ENCODE peak calls at places on chromosomes 6 and 20, in four cellular contexts. I, K, W and T are unnamed samples. For H3K4me1, the result is how much of the 10 kb centered on the place peaks cover.

GRCh38 chr20:53934421-53935352 is 135.7 kb downstream of the BCAS1 start:
- DNase-seq in I (no peak), K (no peak), W (no peak), T (no peak)

GRCh38 chr6:134249759-134250602 is 67.9 kb downstream of the SGK1 start:
- DNase-seq in I (no peak), K (no peak), W (no peak), T (no peak)

GRCh38 chr6:160248538-160248937 is 10.1 kb downstream of the SLC22A2 start:
- DNase-seq in I (no peak), K (no peak), W (no peak), T (no peak)

GRCh38 chr6:83057705-83058321 is 7.8 kb downstream of the UBE3D start:
- DNase-seq in I (no peak), K (no peak), W (no peak), T (no peak)

GRCh38 chr6:11536795-11537194 is 754 bp upstream of the TMEM170B start:
- DNase-seq in I (no peak), K (no peak), W (no peak), T (no peak)

GRCh38 chr6:56055066-56055465 is 179.7 kb upstream of the BMP5 start:
- DNase-seq in I (no peak), K (no peak), W (no peak), T (no peak)

GRCh38 chr6:30752164-30752927 is 8.0 kb upstream of the IER3 start:
- DNase-seq in I (peak), K (peak), W (peak), T (peak)

GRCh38 chr6:96631248-96631647 is 68.3 kb downstream of the FHL5 start:
- DNase-seq in I (no peak), K (no peak), W (no peak), T (no peak)

GRCh38 chr6:111668410-111668809 is 62.7 kb upstream of the TRAF3IP2 start:
- DNase-seq in I (no peak), K (no peak), W (no peak), T (no peak)

GRCh38 chr6:5525209-5525608 is 263.9 kb downstream of the FARS2 start:
- DNase-seq in I (peak), K (no peak), W (no peak), T (no peak)

GRCh38 chr6:137776786-137777185 is 90.3 kb upstream of the TNFAIP3 start:
- DNase-seq in I (no peak), K (no peak), W (no peak), T (no peak)

GRCh38 chr20:14888172-14888571 is 550.8 kb upstream of the FLRT3 start:
- DNase-seq in I (no peak), K (no peak), W (no peak), T (no peak)

GRCh38 chr6:119446623-119447008 is 97.1 kb upstream of the MAN1A1 start:
- DNase-seq in I (peak), K (peak), W (peak), T (no peak)

GRCh38 chr6:32085759-32086458 is 23.2 kb downstream of the TNXB start:
- DNase-seq in I (no peak), K (no peak), W (no peak), T (no peak)

GRCh38 chr6:75853796-75854195 is 104.8 kb downstream of the MYO6 start:
- DNase-seq in I (no peak), K (no peak), W (no peak), T (no peak)

GRCh38 chr6:20900396-20901160 is 366.3 kb downstream of the CDKAL1 start:
- DNase-seq in I (no peak), K (no peak), W (no peak), T (no peak)

GRCh38 chr20:4067600-4068261 is 52.4 kb upstream of the RNF24 start:
- DNase-seq in I (no peak), K (peak), W (no peak), T (no peak)

GRCh38 chr6:107653183-107653580 is 163.3 kb downstream of the SOBP start:
- DNase-seq in I (no peak), K (no peak), W (no peak), T (no peak)

GRCh38 chr6:107655245-107655644 is 165.3 kb downstream of the SOBP start:
- DNase-seq in I (no peak), K (no peak), W (no peak), T (no peak)

GRCh38 chr6:107652526-107653182 is 162.7 kb downstream of the SOBP start:
- DNase-seq in I (no peak), K (no peak), W (no peak), T (no peak)

GRCh38 chr6:107654736-107655135 is 164.8 kb downstream of the SOBP start:
- DNase-seq in I (no peak), K (no peak), W (no peak), T (no peak)

GRCh38 chr6:107653861-107654394 is 164.0 kb downstream of the SOBP start:
- DNase-seq in I (no peak), K (no peak), W (no peak), T (no peak)
- H3K27ac ChIP-seq in I (no peak), K (no peak), W (no peak), T (peak)

GRCh38 chr20:34475979-34476736 is 40.1 kb upstream of the DYNLRB1 start:
- DNase-seq in I (peak), K (peak), W (peak), T (no peak)
- TF ChIP-seq CTCF in I (peak), K (peak), W (peak), T (peak)

DNA sequence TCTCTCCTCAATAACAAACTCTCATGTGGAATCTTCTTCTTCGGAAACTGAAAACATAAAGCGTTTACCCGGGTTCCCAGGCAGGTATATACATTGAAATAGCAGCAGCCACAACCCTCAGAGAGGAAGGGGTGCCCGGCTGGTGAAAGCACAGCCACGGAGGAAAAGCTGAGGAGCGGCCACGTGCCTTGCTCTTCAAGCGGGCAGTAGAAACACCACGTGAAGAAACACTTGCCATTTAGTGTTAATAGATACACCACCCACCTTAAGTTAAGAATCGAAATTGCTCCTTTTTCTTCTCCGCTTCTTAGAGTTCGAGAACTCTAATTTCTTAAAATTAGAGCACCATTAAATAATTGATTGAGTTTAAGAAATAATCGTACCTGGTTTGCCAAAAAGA is 305 bp downstream of the THBS2 start:
- DNase-seq in I (no peak), K (no peak), W (no peak), T (no peak)
- H3K4me1 ChIP-seq in I (under half), K (under half), W (under half), T (under half)

GRCh38 chr6:38387461-38387860 is 252.3 kb downstream of the BTBD9 start:
- DNase-seq in I (no peak), K (no peak), W (no peak), T (no peak)
- H3K27ac ChIP-seq in I (no peak), K (no peak), W (peak), T (no peak)

DNA sequence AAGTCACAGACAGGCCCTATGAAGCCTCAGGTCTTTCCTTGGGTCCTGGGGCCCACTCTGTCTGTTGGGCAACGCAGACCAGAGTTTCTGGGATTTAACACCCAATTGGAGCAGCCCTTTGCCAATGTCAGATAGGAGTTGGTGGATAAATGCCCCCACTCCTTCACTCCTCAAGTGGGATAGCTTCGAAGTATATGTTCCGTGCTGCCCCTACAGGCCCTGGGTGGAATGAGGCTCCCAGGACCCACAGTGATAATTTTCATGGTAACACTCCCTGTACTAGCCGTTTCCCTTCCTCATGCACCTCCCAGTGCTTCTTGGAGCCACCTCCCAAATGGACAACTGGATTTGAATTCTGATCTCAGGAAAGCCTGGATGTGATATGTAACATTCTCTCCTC is 145.4 kb downstream of the FOXA2 start:
- DNase-seq in I (no peak), K (no peak), W (no peak), T (no peak)
- TF ChIP-seq CTCF in I (no peak), K (no peak), W (no peak), T (no peak)

GRCh38 chr6:44620922-44621321 is 233.4 kb downstream of the CDC5L start:
- DNase-seq in I (no peak), K (no peak), W (no peak), T (no peak)
- H3K4me1 ChIP-seq in I (under half), K (under half), W (under half), T (under half)